ENCODE peak calls at places on chromosomes 16 and 17, in six cellular contexts. J is HFFc6, W is RWPE1, D is choroid plexus epithelial cell, H is heart left ventricle, S is tibial artery. F is an unnamed sample.

GRCh38 chr17:2388705-2389099 is 12.2 kb downstream of the MNT start:
- DNase-seq in W (no peak), J (no peak), D (no peak), H (no peak), S (no peak), F (no peak)

GRCh38 chr17:60304502-60304901 is 87.4 kb downstream of the USP32 start:
- DNase-seq in J (no peak), H (no peak), W (no peak), S (no peak), D (no peak), F (no peak)

GRCh38 chr16:49969356-49970030 is 55.5 kb upstream of the CNEP1R1 start:
- DNase-seq in J (no peak), D (peak), S (no peak), H (no peak), W (no peak), F (no peak)

GRCh38 chr16:80656161-80656560 is 115.4 kb downstream of the DYNLRB2 start:
- DNase-seq in J (no peak), W (no peak), D (no peak), S (no peak), H (no peak), F (no peak)

GRCh38 chr16:67936124-67936875 is at the start of gene PSMB10:
- DNase-seq in H (peak), D (peak), J (no peak), S (peak), W (peak), F (peak)

GRCh38 chr16:12272264-12272663 is 295.7 kb downstream of the SNX29 start:
- DNase-seq in S (no peak), H (no peak), J (no peak), D (no peak), W (no peak), F (no peak)

GRCh38 chr16:13122074-13122473 is 220.7 kb downstream of the SHISA9 start:
- DNase-seq in J (no peak), W (no peak), S (no peak), H (no peak), D (no peak), F (no peak)

GRCh38 chr17:60926466-60927183 is 249.0 kb downstream of the BCAS3 start:
- DNase-seq in J (no peak), W (no peak), S (no peak), D (no peak), H (no peak), F (no peak)

GRCh38 chr17:33686171-33686570 is 393.1 kb upstream of the ASIC2 start:
- DNase-seq in J (no peak), S (no peak), D (no peak), W (peak), H (no peak), F (no peak)

GRCh38 chr17:1957037-1957436 is 68.1 kb downstream of the RTN4RL1 start:
- DNase-seq in S (no peak), D (peak), J (peak), H (no peak), W (no peak), F (no peak)

GRCh38 chr17:47719411-47720152 is 13.5 kb upstream of the TBX21 start:
- DNase-seq in W (no peak), D (peak), S (no peak), J (peak), H (no peak), F (no peak)

GRCh38 chr17:57077000-57077399 is 8.0 kb upstream of the AKAP1 start:
- DNase-seq in J (no peak), H (no peak), S (no peak), D (no peak), W (no peak), F (no peak)

GRCh38 chr16:25692734-25693508 is 1.2 kb downstream of the HS3ST4 start:
- DNase-seq in D (no peak), J (no peak), H (no peak), S (no peak), W (no peak), F (peak)

GRCh38 chr16:64434526-64435069 is 687.3 kb downstream of the CDH11 start:
- DNase-seq in W (no peak), S (no peak), J (no peak), H (no peak), D (no peak), F (no peak)

GRCh38 chr16:10521681-10522274 is 58.6 kb downstream of the EMP2 start:
- DNase-seq in S (peak), J (peak), D (peak), H (peak), W (peak), F (peak)

GRCh38 chr17:4492762-4493561 is 5.7 kb upstream of the SPNS2 start:
- DNase-seq in J (peak), W (peak), S (no peak), D (peak), H (no peak), F (peak)

GRCh38 chr17:5921919-5922318 is 148.3 kb upstream of the WSCD1 start:
- DNase-seq in W (peak), D (no peak), S (no peak), J (peak), H (no peak), F (no peak)

GRCh38 chr16:11474617-11475291 is 112.0 kb downstream of the LITAF start:
- DNase-seq in J (no peak), D (no peak), H (no peak), W (no peak), S (no peak), F (no peak)

GRCh38 chr16:69108069-69108904 is 2.8 kb downstream of the HAS3 start:
- DNase-seq in D (no peak), J (no peak), H (no peak), W (no peak), S (no peak), F (no peak)

GRCh38 chr17:56851008-56851407 is 17.1 kb downstream of the DGKE start:
- DNase-seq in W (no peak), D (no peak), H (no peak), S (no peak), J (no peak), F (no peak)

GRCh38 chr17:44010966-44011647 is 3.7 kb downstream of the TMEM101 start:
- DNase-seq in H (no peak), J (no peak), S (no peak), W (no peak), D (peak), F (no peak)

GRCh38 chr16:714079-714478 is 839 bp upstream of the METRN start:
- DNase-seq in J (no peak), H (no peak), D (peak), W (no peak), S (no peak), F (no peak)

GRCh38 chr17:42456223-42457106 is 2.2 kb upstream of the ATP6V0A1 start:
- DNase-seq in D (peak), W (peak), S (no peak), J (peak), H (no peak), F (no peak)

GRCh38 chr16:57863434-57864160 is 61.3 kb upstream of the KIFC3 start:
- DNase-seq in D (peak), J (peak), H (peak), W (peak), S (peak), F (peak)

GRCh38 chr16:87145181-87146176 is 171.7 kb downstream of the C16orf95 start:
- DNase-seq in D (peak), S (no peak), W (peak), H (no peak), J (peak), F (no peak)

GRCh38 chr17:33234930-33235685 is 58.0 kb downstream of the ASIC2 start:
- DNase-seq in H (peak), W (peak), J (peak), D (peak), S (peak), F (no peak)

GRCh38 chr16:53084141-53084541 is 29.4 kb downstream of the CHD9 start:
- DNase-seq in S (peak), J (no peak), D (no peak), W (peak), H (no peak), F (no peak)

GRCh38 chr17:16243811-16244567 is 27.0 kb downstream of the PIGL start:
- DNase-seq in S (no peak), W (no peak), D (no peak), J (no peak), H (no peak), F (no peak)

GRCh38 chr17:64572682-64573154 is 65.9 kb downstream of the CEP95 start:
- DNase-seq in H (no peak), J (peak), D (peak), W (no peak), S (no peak), F (no peak)

DNA sequence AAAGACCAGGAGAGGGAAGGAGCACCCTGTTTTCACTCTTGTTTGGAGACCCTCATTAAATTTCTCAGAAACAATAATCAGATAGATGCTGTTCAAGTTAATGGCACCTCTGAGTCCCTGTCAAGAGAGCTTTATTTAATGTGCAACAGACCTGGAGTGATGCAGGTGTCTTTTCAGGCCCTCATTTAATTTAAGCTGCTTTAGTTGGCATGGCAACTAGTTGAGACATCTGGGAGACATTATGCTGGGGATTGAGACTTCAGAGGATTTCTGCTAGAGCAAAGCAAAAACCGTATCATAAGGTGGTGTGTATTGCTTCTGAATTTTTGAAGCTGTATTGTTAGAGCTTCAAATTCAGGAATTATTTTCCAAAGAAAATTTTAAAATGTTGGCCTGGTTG is 108.5 kb downstream of the NLK start:
- DNase-seq in S (no peak), D (no peak), W (no peak), H (no peak), J (no peak), F (no peak)
- TF ChIP-seq CTCF in S (no peak), D (no peak), W (no peak), H (no peak), J (no peak), F (no peak)

GRCh38 chr16:77786448-77786847 is 1.9 kb upstream of the VAT1L start:
- DNase-seq in D (no peak), J (no peak), S (no peak), H (no peak), W (no peak), F (no peak)

GRCh38 chr16:77785365-77785764 is 3.0 kb upstream of the VAT1L start:
- DNase-seq in W (no peak), J (no peak), H (no peak), D (no peak), S (no peak), F (no peak)

GRCh38 chr16:77787452-77787851 is 912 bp upstream of the VAT1L start:
- DNase-seq in S (no peak), J (no peak), H (no peak), W (no peak), D (no peak), F (no peak)

GRCh38 chr16:77782694-77783093 is 5.7 kb upstream of the VAT1L start:
- DNase-seq in W (no peak), S (no peak), J (no peak), H (no peak), D (peak), F (no peak)

DNA sequence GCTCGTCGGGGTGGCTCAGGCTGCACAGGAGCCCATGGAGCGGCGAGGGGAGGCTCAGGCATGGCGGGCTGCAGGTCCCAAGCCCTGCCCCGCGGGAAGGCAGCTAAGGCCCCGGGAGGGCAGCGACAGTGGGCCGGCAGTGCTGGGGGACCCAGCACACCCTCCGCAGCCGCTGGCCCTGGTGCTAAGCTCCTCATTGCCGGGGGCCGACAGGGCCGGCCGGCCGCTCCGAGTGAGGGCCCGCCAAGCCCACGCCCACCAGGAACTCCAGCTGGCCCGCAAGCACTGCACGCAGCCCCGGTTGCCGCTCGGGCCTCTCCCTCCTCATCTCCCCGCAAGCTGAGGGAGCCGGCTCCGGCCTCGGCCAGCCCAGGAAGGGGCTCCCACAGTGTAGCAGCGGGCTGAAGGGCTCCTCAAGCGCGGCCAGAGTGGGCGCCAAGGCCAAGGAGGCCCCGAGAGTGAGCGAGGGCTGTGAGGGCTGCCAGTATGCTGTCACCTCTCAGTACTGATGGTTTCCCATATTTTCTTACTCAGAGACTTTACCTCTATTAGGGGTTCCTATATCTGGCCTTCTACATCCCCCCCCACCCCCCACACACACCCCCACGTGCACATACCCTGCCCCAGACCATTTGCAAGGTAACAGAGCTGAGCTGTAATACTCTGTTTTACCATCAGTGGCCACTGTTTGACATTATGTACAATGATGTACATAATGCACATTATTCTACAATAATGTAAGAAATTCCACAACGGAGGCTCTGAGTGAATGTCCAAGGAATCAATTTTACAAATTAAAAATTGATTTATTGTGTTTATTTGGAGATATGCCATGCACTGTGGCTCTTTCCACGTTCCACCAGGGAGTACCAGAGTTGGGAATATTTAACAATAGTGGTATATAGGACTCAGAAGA is 3.7 kb upstream of the VAT1L start:
- DNase-seq in H (no peak), D (peak), J (no peak), S (no peak), W (no peak), F (no peak)
- TF ChIP-seq CTCF in H (no peak), D (no peak), J (peak), S (peak), W (no peak), F (no peak)

GRCh38 chr17:74646231-74646630 is 22.7 kb upstream of the CD300E start:
- DNase-seq in S (no peak), D (peak), J (no peak), W (peak), H (no peak), F (no peak)
- TF ChIP-seq CTCF in S (no peak), D (peak), J (no peak), W (peak), H (no peak), F (no peak)

DNA sequence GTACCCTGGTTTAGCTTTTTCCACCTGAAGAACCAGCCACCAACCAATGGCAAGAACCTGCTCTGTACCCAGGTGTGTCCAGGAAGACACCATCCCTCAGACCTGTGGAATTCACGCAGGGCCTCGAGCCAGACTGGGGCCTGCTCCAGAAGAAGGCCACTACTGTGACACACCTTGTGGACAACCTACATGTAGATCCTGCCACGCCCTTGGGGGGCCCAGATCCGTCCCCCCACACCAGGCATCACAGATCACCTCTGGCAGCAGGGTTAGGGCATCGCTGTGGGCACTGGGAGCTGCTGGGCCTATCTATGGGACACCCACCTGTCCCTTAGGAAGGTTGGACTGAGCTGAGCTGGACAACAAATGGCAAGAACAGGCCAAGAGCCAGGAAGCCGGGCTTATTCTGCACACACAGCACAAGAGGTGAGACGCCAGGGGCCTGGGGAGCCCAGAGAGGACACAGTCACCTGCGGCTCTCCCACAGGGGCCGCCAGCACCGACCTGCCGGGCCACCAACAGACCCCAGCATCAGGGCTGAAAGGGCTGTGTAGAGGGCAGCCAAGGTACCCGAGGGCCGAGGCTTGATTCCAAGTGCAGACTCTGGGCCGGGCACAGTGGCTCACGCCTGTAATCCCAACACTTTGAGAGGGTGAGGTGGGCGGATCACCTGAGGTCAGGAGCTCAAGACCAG is 7.7 kb downstream of the FAAP100 start:
- DNase-seq in H (no peak), D (no peak), W (no peak), J (no peak), S (no peak), F (no peak)
- TF ChIP-seq CTCF in H (no peak), D (no peak), W (no peak), J (no peak), S (no peak), F (no peak)

GRCh38 chr17:79970576-79971068 is 65.0 kb downstream of the TBC1D16 start:
- DNase-seq in W (no peak), J (no peak), D (peak), S (no peak), H (no peak), F (peak)
- TF ChIP-seq CTCF in W (peak), J (peak), D (peak), S (no peak), H (peak), F (peak)

DNA sequence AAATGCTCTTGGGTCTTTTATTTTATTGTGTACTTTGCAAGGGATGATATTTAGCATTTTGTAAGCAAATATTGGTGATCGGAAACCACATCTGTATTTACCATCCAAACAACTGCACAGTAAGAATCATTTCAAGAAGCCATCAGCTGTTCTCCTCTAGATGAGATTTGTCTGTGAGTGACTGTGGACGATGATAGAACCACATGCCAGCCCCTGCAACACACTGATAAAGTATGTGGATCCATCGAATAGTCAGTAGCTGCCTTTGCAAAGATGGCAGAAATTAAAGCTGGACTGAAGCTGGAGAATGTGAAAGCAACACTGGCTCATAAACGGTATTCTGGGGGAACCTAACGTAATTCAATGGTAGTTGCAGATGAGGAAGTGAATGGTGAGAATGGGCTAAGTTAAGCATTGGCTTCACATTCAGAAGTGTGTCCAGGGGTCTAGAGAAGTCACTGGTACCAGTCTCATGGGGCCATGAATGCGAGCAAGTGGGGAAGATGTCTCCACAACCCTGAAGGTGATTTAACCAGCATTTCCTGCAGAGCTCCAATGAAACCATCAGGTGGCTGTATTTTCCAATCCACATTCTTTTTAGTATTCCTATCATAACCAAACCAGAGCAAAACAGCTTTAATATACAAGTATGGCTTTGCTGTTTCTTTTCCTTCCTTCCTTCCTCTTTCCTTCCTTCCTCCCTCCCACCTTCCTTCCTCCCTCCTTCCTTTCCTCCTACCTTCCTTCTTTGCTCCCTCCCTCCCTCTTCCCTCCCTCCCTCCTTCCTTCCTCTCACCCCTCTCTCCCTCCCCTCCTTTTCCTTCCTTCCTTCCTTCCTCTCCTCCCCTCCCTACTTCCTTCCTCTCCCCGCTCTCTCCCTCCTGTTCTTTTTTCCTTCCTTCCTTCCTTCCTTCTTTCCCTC is 169.4 kb downstream of the ABCA8 start:
- DNase-seq in D (no peak), J (no peak), S (no peak), W (no peak), H (no peak), F (no peak)
- TF ChIP-seq CTCF in D (no peak), J (no peak), S (no peak), W (no peak), H (no peak), F (no peak)

DNA sequence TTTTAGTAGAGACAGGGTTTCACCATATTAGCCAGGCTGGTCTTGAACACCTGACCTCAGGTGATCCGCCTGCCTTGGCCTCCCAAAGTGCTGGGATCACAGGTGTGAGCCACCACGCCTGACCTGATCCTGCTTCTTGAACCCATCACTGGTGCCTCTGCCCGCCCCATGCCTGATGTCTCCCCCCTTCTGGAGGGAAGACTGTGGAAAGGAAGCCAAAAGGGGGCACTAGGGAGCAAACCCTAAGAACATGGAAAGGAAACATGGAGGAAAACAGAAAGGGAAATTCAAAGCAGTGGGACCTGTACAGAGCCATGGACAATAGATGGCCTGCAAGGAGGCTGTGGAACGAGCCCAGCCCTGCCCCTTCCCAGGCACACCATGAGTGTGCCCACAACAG is 31.1 kb upstream of the FASN start:
- DNase-seq in J (no peak), S (no peak), H (no peak), W (no peak), D (no peak), F (no peak)
- TF ChIP-seq CTCF in J (peak), S (no peak), H (no peak), W (no peak), D (peak), F (no peak)

GRCh38 chr16:85862476-85863383 is 36.2 kb upstream of the IRF8 start:
- DNase-seq in J (no peak), D (no peak), S (no peak), W (no peak), H (no peak), F (no peak)
- TF ChIP-seq CTCF in J (peak), D (peak), S (no peak), W (no peak), H (no peak), F (no peak)

F was measured in mesothelial cell of epicardium.